ENCODE peak calls at places on chromosomes 5 and 9, in five cellular contexts. B is HepG2, E is epithelial cell of esophagus, P is Peyer's patch, H is ascending aorta. T is an unnamed sample.

GRCh38 chr9:32292611-32293010 is 91.8 kb upstream of the ACO1 start:
- DNase-seq in B (peak), E (no peak), P (no peak), H (no peak), T (no peak)

GRCh38 chr9:107707419-107707837 is 217.9 kb upstream of the KLF4 start:
- DNase-seq in P (no peak), H (no peak), E (peak), B (no peak), T (no peak)

GRCh38 chr9:37408933-37409710 is 13.4 kb upstream of the GRHPR start:
- DNase-seq in B (no peak), H (no peak), P (no peak), E (no peak), T (no peak)

GRCh38 chr5:73448451-73449136 is at the start of gene FOXD1:
- DNase-seq in B (peak), P (peak), E (peak), H (peak), T (no peak)

GRCh38 chr5:122458278-122458872 is 146.3 kb downstream of the SNCAIP start:
- DNase-seq in H (no peak), E (peak), P (no peak), B (peak), T (no peak)

GRCh38 chr9:123696476-123696875 is 233.4 kb downstream of the DENND1A start:
- DNase-seq in B (no peak), P (no peak), H (no peak), E (no peak), T (no peak)

GRCh38 chr5:107698286-107698685 is 27.5 kb upstream of the EFNA5 start:
- DNase-seq in P (no peak), B (no peak), H (no peak), E (peak), T (no peak)

GRCh38 chr9:69044226-69045219 is 9.0 kb downstream of the FXN start:
- DNase-seq in H (no peak), E (no peak), P (no peak), B (no peak), T (no peak)

GRCh38 chr5:134541736-134542376 is 16.4 kb downstream of the JADE2 start:
- DNase-seq in B (no peak), E (no peak), H (no peak), P (no peak), T (no peak)

GRCh38 chr5:1378866-1379659 is 34.2 kb upstream of the CLPTM1L start:
- DNase-seq in E (no peak), H (no peak), B (no peak), P (peak), T (no peak)

GRCh38 chr9:77916410-77916819 is 115.2 kb downstream of the GNAQ start:
- DNase-seq in P (no peak), H (no peak), E (no peak), B (no peak), T (no peak)

GRCh38 chr9:8382266-8382665 is 582.7 kb upstream of the DMAC1 start:
- DNase-seq in H (no peak), E (no peak), P (no peak), B (no peak), T (no peak)

GRCh38 chr5:174145821-174146220 is 100.3 kb downstream of the NSG2 start:
- DNase-seq in P (no peak), B (no peak), H (peak), E (no peak), T (no peak)

GRCh38 chr5:16992006-16992405 is 55.9 kb upstream of the MYO10 start:
- DNase-seq in P (no peak), E (peak), B (no peak), H (no peak), T (no peak)

GRCh38 chr5:154475613-154476342 is 2.2 kb downstream of the HAND1 start:
- DNase-seq in B (no peak), E (no peak), P (no peak), H (no peak), T (no peak)

GRCh38 chr9:12643686-12644085 is 49.5 kb upstream of the TYRP1 start:
- DNase-seq in B (no peak), H (no peak), P (no peak), E (no peak), T (no peak)

GRCh38 chr9:25350011-25350410 is 328.2 kb downstream of the TUSC1 start:
- DNase-seq in E (peak), H (no peak), B (no peak), P (no peak), T (peak)

GRCh38 chr9:83435301-83435700 is 102.9 kb downstream of the FRMD3 start:
- DNase-seq in P (no peak), E (no peak), H (peak), B (no peak), T (no peak)

GRCh38 chr5:38013107-38013506 is 173.3 kb upstream of the GDNF start:
- DNase-seq in E (no peak), B (no peak), P (no peak), H (no peak), T (no peak)

GRCh38 chr9:32841314-32841713 is 58.0 kb downstream of the TMEM215 start:
- DNase-seq in H (no peak), P (no peak), B (no peak), E (no peak), T (no peak)

GRCh38 chr9:129567842-129568559 is 52.9 kb downstream of the C9orf50 start:
- DNase-seq in H (peak), P (no peak), E (peak), B (peak), T (no peak)

GRCh38 chr9:136900556-136900955 is 14.2 kb downstream of the TRAF2 start:
- DNase-seq in H (no peak), P (no peak), E (no peak), B (no peak), T (no peak)

GRCh38 chr9:136900988-136901515 is 14.7 kb downstream of the TRAF2 start:
- DNase-seq in H (no peak), B (no peak), P (no peak), E (peak), T (no peak)

GRCh38 chr9:136902259-136902821 is 16.0 kb downstream of the TRAF2 start:
- DNase-seq in B (no peak), P (peak), H (peak), E (peak), T (peak)

GRCh38 chr9:136903041-136903554 is 16.8 kb downstream of the TRAF2 start:
- DNase-seq in H (peak), E (no peak), B (no peak), P (peak), T (no peak)

GRCh38 chr9:136901516-136902258 is 15.4 kb downstream of the TRAF2 start:
- DNase-seq in P (peak), E (peak), H (no peak), B (peak), T (no peak)
- H3K4me3 ChIP-seq in P (peak), E (no peak), H (no peak), B (no peak), T (no peak)

DNA sequence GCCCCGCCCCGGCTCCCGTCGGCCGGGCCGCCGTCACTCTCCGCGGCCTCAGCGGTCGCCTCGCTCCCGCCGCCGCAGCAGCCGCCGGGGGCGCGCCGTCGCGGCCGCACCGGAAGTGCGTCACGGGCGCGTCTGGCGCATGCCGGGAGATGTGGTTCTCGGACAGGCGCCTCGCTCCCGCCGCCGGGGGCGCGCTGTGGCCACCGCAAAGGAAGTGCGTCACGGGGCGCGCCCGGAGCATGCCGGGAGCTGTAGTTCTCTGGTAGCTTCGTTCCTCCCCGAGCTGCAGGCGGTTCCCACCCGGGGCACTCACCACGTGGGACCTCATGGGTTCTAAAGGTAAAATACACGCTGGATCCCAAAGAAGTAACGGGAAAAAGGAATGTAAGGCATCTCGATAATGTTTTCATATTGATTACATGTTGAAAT is at the start of gene UBAC1:
- DNase-seq in P (peak), E (peak), B (peak), H (peak), T (peak)
- TF ChIP-seq CTCF in P (peak), E (peak), B (peak), H (peak), T (peak)

GRCh38 chr5:62717211-62717927 is 138.8 kb downstream of the LRRC70 start:
- DNase-seq in E (no peak), B (no peak), H (no peak), P (no peak), T (no peak)
- H3K4me3 ChIP-seq in E (no peak), B (no peak), H (no peak), P (no peak), T (no peak)

DNA sequence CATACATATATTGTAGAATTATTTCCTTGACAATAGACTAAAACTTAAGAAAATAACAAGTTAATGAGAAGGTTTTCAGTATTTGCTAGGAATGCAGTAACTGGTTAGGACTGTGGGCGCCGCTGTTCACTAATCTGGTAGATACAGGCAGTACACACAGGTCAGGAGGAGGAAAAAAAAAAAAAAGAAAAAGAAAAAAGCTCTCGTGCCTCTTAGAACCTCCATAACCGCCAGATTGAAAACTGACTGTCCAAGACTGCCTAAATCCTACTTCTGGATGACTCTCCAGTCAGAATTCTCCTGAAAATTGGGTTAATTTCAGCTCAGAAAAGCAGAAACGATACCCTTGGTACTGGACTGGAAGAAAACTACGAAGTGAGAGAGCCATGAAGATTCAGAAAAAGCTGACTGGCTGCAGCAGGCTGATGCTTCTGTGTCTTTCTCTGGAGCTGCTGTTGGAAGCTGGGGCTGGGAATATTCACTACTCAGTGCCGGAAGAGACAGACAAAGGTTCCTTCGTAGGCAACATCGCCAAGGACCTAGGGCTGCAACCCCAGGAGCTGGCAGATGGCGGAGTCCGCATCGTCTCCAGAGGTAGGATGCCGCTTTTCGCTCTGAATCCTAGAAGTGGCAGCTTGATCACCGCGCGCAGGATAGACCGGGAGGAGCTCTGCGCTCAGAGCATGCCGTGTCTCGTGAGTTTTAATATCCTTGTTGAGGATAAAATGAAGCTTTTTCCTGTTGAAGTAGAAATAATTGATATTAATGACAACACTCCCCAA is at the start of gene PCDHGA1:
- DNase-seq in E (peak), H (no peak), B (peak), P (no peak), T (peak)
- TF ChIP-seq CTCF in E (peak), H (no peak), B (peak), P (no peak), T (peak)

DNA sequence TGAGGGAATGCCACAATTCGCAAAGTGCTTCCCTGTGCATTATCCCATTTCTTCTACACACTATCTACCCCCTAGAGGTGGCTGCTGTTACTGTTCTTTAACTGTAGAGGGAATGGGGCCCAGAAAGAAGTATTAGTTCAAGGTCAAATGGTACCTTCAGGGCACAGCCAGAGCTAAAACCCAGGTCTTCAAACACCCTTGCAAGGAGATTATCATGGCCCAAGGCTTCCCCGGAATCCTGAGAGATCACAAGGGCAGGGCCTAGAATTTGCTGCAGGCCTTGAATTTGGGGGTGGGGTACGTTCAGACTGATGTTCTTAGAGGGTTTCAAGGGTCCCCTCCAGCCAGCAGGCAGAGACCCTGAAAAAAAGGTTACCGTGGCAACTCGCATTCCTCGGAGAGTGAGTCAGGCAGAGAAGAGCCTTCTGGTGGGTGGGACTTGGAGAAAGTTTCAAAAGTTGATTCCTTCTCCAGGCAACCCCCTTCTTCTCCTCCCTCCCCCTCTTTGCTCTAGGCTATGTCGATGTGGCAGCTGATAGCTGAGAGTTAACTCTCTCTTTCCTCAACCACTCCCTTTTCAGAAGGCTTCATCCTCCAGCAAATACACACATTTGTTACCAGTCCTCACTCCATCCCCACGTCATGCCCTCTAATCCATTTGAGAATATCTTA is 1.9 kb downstream of the SPARC start:
- DNase-seq in E (peak), P (no peak), H (peak), B (no peak), T (no peak)
- H3K4me3 ChIP-seq in E (peak), P (peak), H (peak), B (no peak), T (no peak)

GRCh38 chr5:140869555-140869886 is 764 bp downstream of the PCDHA11 start:
- DNase-seq in B (no peak), H (no peak), P (no peak), E (no peak), T (no peak)

GRCh38 chr5:140870221-140871201 is 1.8 kb downstream of the PCDHA11 start:
- DNase-seq in B (no peak), P (no peak), E (no peak), H (no peak), T (no peak)

GRCh38 chr5:140877262-140877581 is 2.1 kb downstream of the PCDHA12 start:
- DNase-seq in H (no peak), E (no peak), B (no peak), P (no peak), T (no peak)

GRCh38 chr5:140875085-140876065 is at the start of gene PCDHA12:
- DNase-seq in P (no peak), B (no peak), H (no peak), E (no peak), T (no peak)
- TF ChIP-seq CTCF in P (no peak), B (no peak), H (no peak), E (no peak), T (peak)